ENCODE peak calls at places on chromosomes 16 and 17, in ten cellular contexts. Q is activated naive CD4-positive, alpha-beta T cell treated with anti-CD3 and anti-CD28 coated beads, Interleukin-2, amount 10 ng/mL, durations not matched to agents 7 days and 5 days; N is Kasumi-1; W is effector CD4-positive, alpha-beta T cell; L is AG09309; T is cardiac septum; K is uterus; O is MCF 10A; P is stimulated activated CD4-positive, alpha-beta T cell treated with anti-CD3 and anti-CD28 coated beads, Interleukin-1b, Interleukin-23, amount 100 ng/mL, for 4 hours; S is ELR. J is an unnamed sample.

GRCh38 chr16:8644513-8645140 is 23.1 kb downstream of the METTL22 start:
- DNase-seq in W (no peak), Q (peak), L (no peak), P (no peak), T (peak), S (no peak), O (no peak), N (peak), K (no peak), J (no peak)

GRCh38 chr17:29393451-29393850 is 3.3 kb downstream of the TAOK1 start:
- DNase-seq in L (no peak), P (no peak), T (no peak), O (no peak), N (peak), K (no peak), Q (no peak), S (peak), W (no peak), J (no peak)

GRCh38 chr16:88804552-88805339 is 1.2 kb downstream of the CDT1 start:
- DNase-seq in W (no peak), Q (peak), K (no peak), S (peak), L (no peak), T (no peak), P (no peak), O (peak), N (no peak), J (peak)

GRCh38 chr17:73683788-73684582 is 39.7 kb upstream of the SDK2 start:
- DNase-seq in T (no peak), Q (no peak), N (no peak), S (no peak), O (no peak), L (no peak), P (no peak), W (no peak), K (no peak), J (no peak)

GRCh38 chr16:1997591-1998359 is 8.0 kb downstream of the SYNGR3 start:
- DNase-seq in N (no peak), L (peak), K (peak), W (no peak), T (no peak), S (no peak), Q (no peak), O (no peak), P (no peak), J (no peak)

GRCh38 chr16:1707193-1707790 is 1.3 kb downstream of the MAPK8IP3 start:
- DNase-seq in K (no peak), P (no peak), W (no peak), N (no peak), Q (peak), L (no peak), S (peak), T (no peak), O (peak), J (peak)

GRCh38 chr16:68345351-68345810 is 34.6 kb downstream of the PRMT7 start:
- DNase-seq in S (no peak), Q (no peak), T (peak), N (no peak), L (no peak), O (no peak), W (no peak), P (no peak), K (no peak), J (no peak)

GRCh38 chr16:27453476-27453825 is 51.5 kb downstream of the IL21R start:
- DNase-seq in T (no peak), P (no peak), O (no peak), K (no peak), L (no peak), Q (no peak), S (no peak), W (no peak), N (no peak), J (no peak)

GRCh38 chr17:69485901-69486643 is 71.6 kb downstream of the MAP2K6 start:
- DNase-seq in L (no peak), Q (no peak), W (no peak), K (no peak), N (no peak), O (peak), P (no peak), S (peak), T (no peak), J (no peak)

GRCh38 chr16:87720411-87720810 is 45.4 kb downstream of the KLHDC4 start:
- DNase-seq in K (no peak), T (no peak), P (no peak), Q (no peak), S (no peak), W (no peak), N (no peak), O (no peak), L (no peak), J (no peak)

GRCh38 chr16:57167951-57168350 is 17.9 kb downstream of the PSME3IP1 start:
- DNase-seq in L (peak), W (no peak), P (no peak), O (peak), Q (peak), S (peak), K (no peak), N (peak), T (no peak), J (peak)

GRCh38 chr16:50771366-50771765 is 29.5 kb downstream of the CYLD start:
- DNase-seq in N (no peak), T (no peak), L (peak), W (no peak), O (no peak), K (no peak), Q (no peak), S (peak), P (no peak), J (peak)